ENCODE peak calls at places on chromosomes 4 and X, in four cellular contexts. One of them, this sample, is unnamed.

GRCh38 chr4:87734084-87734483 is 65.3 kb upstream of the IBSP start:
- DNase-seq in GM12878: no peak
- DNase-seq in HepG2: no peak
- DNase-seq in K562: no peak
- DNase-seq in this sample: no peak

GRCh38 chr4:133152330-133152791 is 3.3 kb downstream of the PCDH10 start:
- DNase-seq in GM12878: no peak
- DNase-seq in HepG2: no peak
- DNase-seq in K562: no peak
- DNase-seq in this sample: no peak

GRCh38 chrX:87392369-87392768 is 125.2 kb upstream of the KLHL4 start:
- DNase-seq in GM12878: no peak
- DNase-seq in HepG2: no peak
- DNase-seq in K562: peak; percentile 22
- DNase-seq in this sample: no peak

GRCh38 chr4:38560763-38561558 is 103.0 kb upstream of the KLF3 start:
- DNase-seq in GM12878: peak; percentile 54
- DNase-seq in HepG2: no peak
- DNase-seq in K562: no peak
- DNase-seq in this sample: no peak

GRCh38 chr4:140136509-140136908 is 17.5 kb downstream of the MAML3 start:
- DNase-seq in GM12878: no peak
- DNase-seq in HepG2: no peak
- DNase-seq in K562: no peak
- DNase-seq in this sample: no peak

GRCh38 chrX:39899876-39900787 is 197.6 kb downstream of the BCOR start:
- DNase-seq in GM12878: no peak
- DNase-seq in HepG2: no peak
- DNase-seq in K562: no peak
- DNase-seq in this sample: no peak

GRCh38 chrX:52933213-52933612 is 25.1 kb downstream of the FAM156A start:
- DNase-seq in GM12878: no peak
- DNase-seq in HepG2: no peak
- DNase-seq in K562: no peak
- DNase-seq in this sample: no peak

GRCh38 chrX:70088281-70088680 is 26.0 kb downstream of the OTUD6A start:
- DNase-seq in GM12878: no peak
- DNase-seq in HepG2: no peak
- DNase-seq in K562: no peak
- DNase-seq in this sample: no peak

GRCh38 chr4:108240356-108240755 is 71.6 kb upstream of the LEF1 start:
- DNase-seq in GM12878: no peak
- DNase-seq in HepG2: no peak
- DNase-seq in K562: no peak
- DNase-seq in this sample: no peak

GRCh38 chr4:880684-881405 is 51.3 kb downstream of the GAK start:
- DNase-seq in GM12878: no peak
- DNase-seq in HepG2: no peak
- DNase-seq in K562: no peak
- DNase-seq in this sample: no peak

GRCh38 chr4:134327274-134328122 is 125.9 kb upstream of the PABPC4L start:
- DNase-seq in GM12878: no peak
- DNase-seq in HepG2: no peak
- DNase-seq in K562: peak; percentile 77
- DNase-seq in this sample: no peak

GRCh38 chr4:123398803-123399637 is 2.4 kb downstream of the SPRY1 start:
- DNase-seq in GM12878: no peak
- DNase-seq in HepG2: peak; percentile 75
- DNase-seq in K562: peak; percentile 18
- DNase-seq in this sample: peak; percentile 27

GRCh38 chr4:188960411-188961093 is 821.3 kb downstream of the TRIML1 start:
- DNase-seq in GM12878: no peak
- DNase-seq in HepG2: no peak
- DNase-seq in K562: no peak
- DNase-seq in this sample: no peak

GRCh38 chr4:163385466-163385865 is 41.8 kb downstream of the NPY5R start:
- DNase-seq in GM12878: no peak
- DNase-seq in HepG2: no peak
- DNase-seq in K562: no peak
- DNase-seq in this sample: no peak
- TF ChIP-seq FOXK2 in GM12878: no peak
- TF ChIP-seq FOXK2 in HepG2: no peak
- TF ChIP-seq FOXK2 in K562: no peak
- TF ChIP-seq FOXK2 in this sample: no peak

GRCh38 chrX:109283870-109284269 is 198.0 kb downstream of the GUCY2F start:
- DNase-seq in GM12878: no peak
- DNase-seq in HepG2: no peak
- DNase-seq in K562: no peak
- DNase-seq in this sample: no peak

DNA sequence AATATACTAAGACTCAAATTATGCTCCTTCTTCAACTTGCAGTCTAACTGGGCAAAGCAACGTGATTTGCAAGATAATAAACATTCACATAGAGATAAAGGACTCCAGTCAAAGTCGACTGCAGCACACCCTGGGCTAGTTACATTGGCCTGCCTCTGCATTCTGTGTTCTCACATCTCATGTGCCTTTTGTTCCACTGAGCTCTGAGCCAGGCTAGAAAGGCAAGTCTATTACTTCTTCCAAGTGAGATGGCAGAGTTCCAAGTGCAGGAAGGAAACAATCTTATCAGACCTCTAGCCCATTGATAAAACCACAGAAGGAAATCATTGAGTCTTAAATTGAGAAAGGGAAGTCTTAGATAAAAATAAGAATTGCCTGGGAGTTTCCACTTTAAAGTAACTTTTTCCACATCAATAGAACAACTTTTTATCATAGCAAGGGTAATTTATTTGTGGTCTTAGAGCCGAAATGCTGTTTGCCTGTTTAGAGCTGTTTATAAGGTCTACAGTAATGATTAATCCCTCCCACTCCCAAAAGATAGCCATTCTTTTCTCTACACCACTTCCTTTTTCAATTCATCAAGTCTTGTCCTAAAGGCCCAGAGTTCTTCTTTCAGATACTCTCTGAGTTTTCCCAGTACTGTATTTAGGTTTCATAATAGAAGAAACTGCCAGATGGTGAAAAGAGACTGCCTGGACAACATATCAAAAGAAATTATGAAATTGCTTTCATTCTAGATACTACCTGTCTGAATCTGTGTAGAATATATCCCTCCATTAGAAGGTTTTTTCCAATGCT is 200.2 kb downstream of the GUCY2F start:
- DNase-seq in GM12878: no peak
- DNase-seq in HepG2: no peak
- DNase-seq in K562: peak; percentile 0
- DNase-seq in this sample: no peak
- TF ChIP-seq FOXM1 in GM12878: peak; percentile 13
- TF ChIP-seq FOXM1 in HepG2: no peak
- TF ChIP-seq FOXM1 in K562: no peak
- TF ChIP-seq FOXM1 in this sample: no peak

GRCh38 chrX:16516473-16516872 is 133.5 kb upstream of the S100G start:
- DNase-seq in GM12878: no peak
- DNase-seq in HepG2: no peak
- DNase-seq in K562: no peak
- DNase-seq in this sample: no peak

GRCh38 chrX:16512401-16512776 is 137.6 kb upstream of the S100G start:
- DNase-seq in GM12878: no peak
- DNase-seq in HepG2: peak; percentile 6
- DNase-seq in K562: no peak
- DNase-seq in this sample: no peak

GRCh38 chrX:16517206-16517605 is 132.8 kb upstream of the S100G start:
- DNase-seq in GM12878: no peak
- DNase-seq in HepG2: no peak
- DNase-seq in K562: no peak
- DNase-seq in this sample: no peak

DNA sequence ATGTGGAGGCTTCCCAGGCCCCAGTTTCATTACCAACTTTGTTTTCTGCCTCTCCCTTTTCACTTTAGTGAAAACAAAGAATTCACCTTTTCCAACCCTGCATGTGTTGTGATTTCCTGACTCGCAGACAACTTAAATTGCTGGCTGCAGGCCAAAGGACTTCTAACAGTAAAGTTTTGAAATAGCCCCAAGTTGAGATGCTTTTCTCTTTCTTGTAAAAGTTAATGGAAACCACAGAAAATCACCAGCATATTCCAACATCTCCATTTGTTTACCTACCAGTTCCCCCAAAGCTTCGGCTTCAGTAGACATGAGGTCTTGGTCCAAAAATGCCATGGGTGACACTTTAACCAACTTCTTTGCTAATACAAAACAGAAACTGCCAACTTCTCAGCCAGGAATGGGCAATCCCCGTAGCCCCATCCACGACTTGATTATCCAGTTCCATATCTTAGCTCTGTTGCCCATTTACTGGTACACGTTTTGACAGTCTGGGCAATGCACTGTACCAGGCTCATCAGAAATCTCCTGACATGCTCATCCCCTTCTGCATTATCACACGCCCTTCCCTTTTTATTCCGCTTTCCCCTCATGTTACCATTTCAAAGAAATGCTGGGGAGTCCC is 138.1 kb upstream of the S100G start:
- DNase-seq in GM12878: no peak
- DNase-seq in HepG2: no peak
- DNase-seq in K562: no peak
- DNase-seq in this sample: no peak
- TF ChIP-seq BHLHE40 in GM12878: no peak
- TF ChIP-seq BHLHE40 in HepG2: no peak
- TF ChIP-seq BHLHE40 in K562: no peak
- TF ChIP-seq BHLHE40 in this sample: no peak

GRCh38 chr4:177077095-177077494 is 232.6 kb upstream of the NEIL3 start:
- DNase-seq in GM12878: no peak
- DNase-seq in HepG2: no peak
- DNase-seq in K562: no peak
- DNase-seq in this sample: no peak

GRCh38 chr4:177077572-177077971 is 232.1 kb upstream of the NEIL3 start:
- DNase-seq in GM12878: no peak
- DNase-seq in HepG2: no peak
- DNase-seq in K562: no peak
- DNase-seq in this sample: no peak

GRCh38 chr4:177079327-177079726 is 230.3 kb upstream of the NEIL3 start:
- DNase-seq in GM12878: no peak
- DNase-seq in HepG2: no peak
- DNase-seq in K562: no peak
- DNase-seq in this sample: peak; percentile 10

GRCh38 chr4:177080388-177080787 is 229.3 kb upstream of the NEIL3 start:
- DNase-seq in GM12878: no peak
- DNase-seq in HepG2: no peak
- DNase-seq in K562: no peak
- DNase-seq in this sample: no peak
- TF ChIP-seq FOXK2 in GM12878: no peak
- TF ChIP-seq FOXK2 in HepG2: no peak
- TF ChIP-seq FOXK2 in K562: no peak
- TF ChIP-seq FOXK2 in this sample: no peak

This sample was measured in HEK293T.